ENCODE peak calls at places on chromosome 4, in seven cellular contexts. C is HTR-8/SVneo; T is T-helper 17 cell; K is activated CD4-positive, alpha-beta memory T cell treated with anti-CD3 and anti-CD28 coated beads, Interleukin-2, amount 10 ng/mL, durations not matched to agents 7 days and 5 days; O is activated B cell treated with CpG ODN at 0.5 μM for 24 hours; S is midbrain; L is cardiac fibroblast. N is an unnamed sample.

GRCh38 chr4:38302910-38303309 is 342.7 kb downstream of the PTTG2 start:
- DNase-seq in L (no peak), T (no peak), C (no peak), S (no peak), O (no peak), K (no peak), N (no peak)

GRCh38 chr4:70948665-70949284 is 44.7 kb upstream of the DCK start:
- DNase-seq in L (no peak), K (no peak), O (no peak), C (no peak), S (no peak), T (no peak), N (no peak)

GRCh38 chr4:174122705-174123104 is 160.8 kb downstream of the FBXO8 start:
- DNase-seq in S (no peak), C (no peak), K (no peak), T (no peak), O (no peak), L (peak), N (no peak)

GRCh38 chr4:106659386-106659785 is 290.8 kb upstream of the GIMD1 start:
- DNase-seq in S (no peak), O (no peak), K (no peak), C (no peak), L (peak), T (no peak), N (no peak)

GRCh38 chr4:173508386-173509002 is 21.5 kb downstream of the HAND2 start:
- DNase-seq in K (no peak), T (no peak), L (no peak), O (no peak), C (no peak), S (no peak), N (no peak)

GRCh38 chr4:24845884-24846283 is 50.5 kb downstream of the SOD3 start:
- DNase-seq in C (no peak), T (no peak), K (no peak), L (no peak), O (no peak), S (no peak), N (no peak)

GRCh38 chr4:25128671-25129070 is 31.6 kb downstream of the SEPSECS start:
- DNase-seq in S (no peak), C (no peak), K (no peak), L (no peak), O (no peak), T (no peak), N (no peak)

GRCh38 chr4:110033994-110034393 is 121.3 kb downstream of the EGF start:
- DNase-seq in K (peak), C (no peak), L (no peak), S (no peak), O (no peak), T (no peak), N (no peak)